ENCODE peak calls at places on chromosomes 4 and X, in six cellular contexts. M is K562, X is H1, L is GM12878, A is HepG2, F is SK-N-SH. Y is an unnamed sample.

GRCh38 chrX:121755541-121755940 is 708.1 kb downstream of the GLUD2 start:
- DNase-seq in A (no peak), F (no peak), X (no peak), L (no peak), M (no peak), Y (peak; percentile 86)

GRCh38 chrX:137387646-137388045 is 178.3 kb upstream of the ZIC3 start:
- DNase-seq in F (no peak), L (no peak), A (no peak), M (no peak), X (no peak), Y (no peak)

GRCh38 chr4:99636422-99636821 is 21.2 kb downstream of the C4orf54 start:
- DNase-seq in L (no peak), A (no peak), X (no peak), F (no peak), M (no peak), Y (no peak)

GRCh38 chr4:181792641-181793612 is 450.3 kb upstream of the TENM3 start:
- DNase-seq in M (no peak), L (no peak), A (no peak), F (no peak), X (no peak), Y (no peak)

GRCh38 chr4:131288441-131288840 is 1860.7 kb upstream of the PCDH10 start:
- DNase-seq in F (no peak), A (no peak), M (no peak), X (no peak), L (no peak), Y (no peak)

GRCh38 chrX:93985621-93986020 is 311.6 kb downstream of the FAM133A start:
- DNase-seq in A (no peak), M (no peak), F (no peak), L (no peak), X (no peak), Y (no peak)

GRCh38 chr4:183746305-183747229 is 87.5 kb downstream of the TRAPPC11 start:
- DNase-seq in A (no peak), F (no peak), X (no peak), L (peak; percentile 47), M (no peak), Y (no peak)

GRCh38 chrX:77160301-77160700 is 286.9 kb upstream of the FGF16 start:
- DNase-seq in M (no peak), A (no peak), L (no peak), X (peak; percentile 74), F (no peak), Y (no peak)

GRCh38 chrX:125711103-125711502 is 391.4 kb downstream of the TEX13C start:
- DNase-seq in L (no peak), F (no peak), A (no peak), M (no peak), X (no peak), Y (no peak)

GRCh38 chrX:48831909-48832291 is 3.5 kb downstream of the PCSK1N start:
- DNase-seq in A (no peak), L (no peak), F (peak; percentile 12), X (peak; percentile 59), M (no peak), Y (no peak)

GRCh38 chrX:130575831-130576404 is 174.1 kb downstream of the RBMX2 start:
- DNase-seq in X (peak; percentile 43), M (peak; percentile 29), A (peak; percentile 14), F (peak; percentile 55), L (no peak), Y (no peak)

GRCh38 chr4:71609159-71609558 is 174.7 kb downstream of the GC start:
- DNase-seq in X (no peak), M (no peak), L (no peak), F (no peak), A (no peak), Y (no peak)

GRCh38 chr4:111434581-111434980 is 710.7 kb upstream of the FAM241A start:
- DNase-seq in L (no peak), X (no peak), A (no peak), F (no peak), M (no peak), Y (no peak)

GRCh38 chr4:76426272-76426671 is 5.3 kb upstream of the CCDC158 start:
- DNase-seq in X (no peak), F (peak; percentile 15), L (no peak), M (no peak), A (no peak), Y (no peak)
- TF ChIP-seq CTCF in X (peak; percentile 37), F (no peak), L (no peak), M (peak; percentile 7), A (peak; percentile 30), Y (no peak)

GRCh38 chrX:42776195-42776594 is 1.8 kb downstream of the PPP1R2C start:
- DNase-seq in L (no peak), F (no peak), M (no peak), A (no peak), X (no peak), Y (peak; percentile 69)
- TF ChIP-seq GABPA in L (no peak), F (no peak), M (no peak), A (no peak), X (no peak), Y (no peak)

GRCh38 chrX:119783026-119783425 is 8.4 kb downstream of the RPL39 start:
- DNase-seq in X (no peak), M (no peak), F (no peak), L (no peak), A (no peak), Y (peak; percentile 89)

GRCh38 chrX:119784747-119785446 is 6.5 kb downstream of the RPL39 start:
- DNase-seq in X (peak; percentile 51), A (no peak), F (peak; percentile 47), L (no peak), M (peak; percentile 37), Y (no peak)
- TF ChIP-seq POLR2AphosphoS5 in X (peak; percentile 87), A (peak; percentile 33), F (no peak), L (peak; percentile 4), M (peak; percentile 48), Y (peak; percentile 82)

GRCh38 chr4:70538869-70539268 is 20.5 kb downstream of the AMTN start:
- DNase-seq in F (no peak), X (no peak), M (no peak), L (no peak), A (no peak), Y (no peak)

GRCh38 chr4:70544279-70544870 is 26.0 kb downstream of the AMTN start:
- DNase-seq in M (peak; percentile 11), X (no peak), A (peak; percentile 17), F (no peak), L (no peak), Y (no peak)
- TF ChIP-seq CTCF in M (peak; percentile 14), X (peak; percentile 65), A (peak; percentile 50), F (peak; percentile 60), L (peak; percentile 45), Y (peak; percentile 29)

DNA sequence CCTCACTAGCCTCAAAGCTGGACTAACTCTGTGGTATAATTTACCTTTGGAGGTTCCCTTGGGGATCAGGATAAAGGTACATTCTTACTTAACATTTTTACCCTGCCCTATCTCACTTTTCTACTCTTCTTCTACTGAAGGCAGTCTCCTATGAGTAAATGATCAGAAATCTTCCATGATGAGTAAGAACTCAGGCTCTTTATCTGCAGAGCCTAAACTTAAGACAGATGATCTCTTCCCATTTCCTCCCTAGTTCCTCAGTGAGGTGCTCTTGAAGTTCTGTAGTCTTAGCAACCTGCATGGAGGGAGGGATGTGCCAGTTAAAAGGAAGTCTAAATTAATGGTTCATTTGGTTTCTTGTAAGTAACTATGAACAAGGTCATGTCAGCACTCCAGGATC is 295.7 kb downstream of the SLC7A11 start:
- DNase-seq in M (no peak), X (no peak), F (no peak), L (no peak), A (no peak), Y (no peak)
- TF ChIP-seq GABPA in M (no peak), X (no peak), F (no peak), L (no peak), A (no peak), Y (no peak)

DNA sequence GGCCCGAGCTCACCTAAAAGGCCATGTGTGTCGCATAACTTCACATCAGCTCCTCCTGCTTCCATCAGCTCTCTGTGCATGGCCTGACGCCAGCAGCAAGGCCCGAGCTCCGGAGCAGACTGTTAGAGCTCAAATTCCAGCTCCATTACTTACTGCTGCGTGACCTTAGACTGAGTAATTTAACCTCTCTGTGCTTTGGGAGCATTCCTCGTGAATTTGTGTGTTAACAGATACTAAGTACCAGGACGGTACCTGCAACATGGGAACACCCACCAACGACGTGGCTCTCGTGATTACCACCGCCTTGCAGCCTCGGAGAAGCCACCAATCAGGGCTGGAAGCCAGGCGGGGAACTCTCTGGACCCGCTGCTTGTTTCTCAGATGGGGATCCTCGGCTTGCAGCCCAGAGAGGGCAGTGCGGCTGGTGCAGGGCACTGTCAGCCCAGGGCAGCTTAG is 12.9 kb downstream of the LETM1 start:
- DNase-seq in F (no peak), A (no peak), X (no peak), L (no peak), M (no peak), Y (no peak)
- TF ChIP-seq POLR2AphosphoS5 in F (no peak), A (no peak), X (no peak), L (no peak), M (no peak), Y (no peak)

GRCh38 chr4:153345011-153345981 is 808 bp downstream of the MND1 start:
- DNase-seq in A (peak; percentile 64), M (peak; percentile 64), X (no peak), L (no peak), F (peak; percentile 74), Y (peak; percentile 70)

GRCh38 chr4:153342751-153343552 is 1.5 kb upstream of the MND1 start:
- DNase-seq in A (no peak), L (no peak), M (no peak), X (no peak), F (no peak), Y (no peak)

GRCh38 chr4:153346563-153346962 is 2.1 kb downstream of the MND1 start:
- DNase-seq in F (no peak), M (no peak), A (no peak), X (no peak), L (no peak), Y (no peak)

GRCh38 chr4:153346031-153346430 is 1.5 kb downstream of the MND1 start:
- DNase-seq in M (no peak), L (no peak), A (no peak), F (no peak), X (no peak), Y (no peak)

DNA sequence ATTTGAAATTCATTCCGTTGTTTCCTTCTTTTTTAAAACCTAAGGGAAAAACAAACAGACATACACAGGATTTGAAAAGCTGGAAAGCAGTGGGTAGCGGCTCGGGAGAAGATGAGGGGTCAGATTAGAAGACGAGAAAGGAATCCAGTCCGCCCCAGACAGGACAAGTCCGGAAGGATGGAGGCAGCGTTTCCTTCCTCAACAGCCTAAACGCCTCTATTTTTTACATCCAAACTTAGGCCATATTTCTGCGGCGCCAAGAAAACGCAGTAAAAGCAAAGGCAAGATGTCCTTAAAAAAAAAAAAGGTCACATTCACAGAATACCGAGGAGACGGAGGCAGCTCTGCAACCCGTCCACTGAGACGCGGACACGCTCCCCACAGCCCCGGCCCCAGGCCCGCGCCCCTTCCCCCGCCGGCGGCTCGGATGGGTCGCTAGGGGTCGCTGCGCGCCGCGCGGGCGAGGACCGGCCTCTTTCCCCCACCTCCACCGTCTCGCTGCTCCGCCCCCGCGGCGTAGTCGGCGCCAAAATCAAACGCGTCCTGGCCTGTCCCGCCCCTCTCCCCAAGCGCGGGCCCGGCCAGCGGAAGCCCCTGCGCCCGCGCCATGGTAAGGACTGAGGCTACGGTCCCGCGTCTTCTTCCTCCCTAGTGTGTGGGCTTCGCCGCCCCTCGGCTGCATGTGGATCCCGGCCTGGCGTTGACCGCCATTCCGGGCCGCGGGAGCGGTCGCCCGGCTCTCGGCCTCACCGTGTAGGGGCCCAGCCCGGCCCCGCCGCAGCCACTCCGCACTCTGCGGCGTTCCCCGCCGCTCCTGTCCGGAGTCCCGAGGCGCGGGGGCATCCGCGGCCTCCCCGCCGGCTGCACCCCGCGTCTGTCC is at the start of gene MND1:
- DNase-seq in L (no peak), A (peak; percentile 64), X (peak; percentile 96), M (peak; percentile 92), F (peak; percentile 96), Y (peak; percentile 72)
- TF ChIP-seq CTCF in L (peak; percentile 93), A (peak; percentile 86), X (peak; percentile 70), M (peak; percentile 89), F (peak; percentile 95), Y (peak; percentile 51)

Y was measured in HL-60.